ENCODE peak calls at places on chromosomes 16 and 17, in nine cellular contexts. T is chondrocyte, G is fibroblast of lung, Q is upper lobe of right lung, F is progenitor cell of endocrine pancreas, R is stomach, O is endothelial cell, Z is IMR-90, D is osteoblast. W is an unnamed sample.

GRCh38 chr17:29718446-29719039 is 95.8 kb upstream of the CORO6 start:
- DNase-seq in T (no peak), G (no peak), Q (no peak), F (no peak), R (no peak), O (no peak), Z (no peak), D (no peak), W (no peak)

GRCh38 chr16:20904507-20905079 is 4.0 kb downstream of the LYRM1 start:
- DNase-seq in T (no peak), G (peak), Q (no peak), F (no peak), R (peak), O (no peak), Z (peak), D (peak), W (peak)

GRCh38 chr16:10926094-10926493 is 16.2 kb downstream of the DEXI start:
- DNase-seq in T (no peak), G (no peak), Q (no peak), F (no peak), R (no peak), O (no peak), Z (no peak), D (no peak), W (no peak)

GRCh38 chr17:44235583-44235936 is 16.1 kb upstream of the UBTF start:
- DNase-seq in T (no peak), G (peak), Q (no peak), F (no peak), R (no peak), O (no peak), Z (peak), D (peak), W (no peak)

GRCh38 chr17:48748728-48749566 is 20.4 kb upstream of the HOXB13 start:
- DNase-seq in T (no peak), G (no peak), Q (no peak), F (no peak), R (no peak), O (no peak), Z (no peak), D (peak), W (no peak)

GRCh38 chr16:1076801-1077576 is 4.4 kb downstream of the SSTR5 start:
- DNase-seq in T (no peak), G (no peak), Q (no peak), F (no peak), R (no peak), O (no peak), Z (no peak), D (no peak), W (no peak)

GRCh38 chr17:62937636-62938035 is 28.4 kb upstream of the TANC2 start:
- DNase-seq in T (no peak), G (no peak), Q (no peak), F (no peak), R (no peak), O (no peak), Z (no peak), D (no peak), W (no peak)

GRCh38 chr17:35046740-35047283 is 16.7 kb downstream of the RFFL start:
- DNase-seq in T (no peak), G (peak), Q (no peak), F (no peak), R (no peak), O (no peak), Z (peak), D (peak), W (peak)

GRCh38 chr16:85015481-85016177 is 4.3 kb upstream of the ZDHHC7 start:
- DNase-seq in T (no peak), G (no peak), Q (no peak), F (no peak), R (no peak), O (no peak), Z (peak), D (no peak), W (no peak)

GRCh38 chr17:43200127-43200526 is 11.5 kb upstream of the TMEM106A start:
- DNase-seq in T (no peak), G (no peak), Q (no peak), F (no peak), R (no peak), O (no peak), Z (no peak), D (no peak), W (no peak)

GRCh38 chr17:50649042-50649908 is 14.6 kb downstream of the ABCC3 start:
- DNase-seq in T (no peak), G (no peak), Q (no peak), F (no peak), R (no peak), O (no peak), Z (peak), D (no peak), W (no peak)

GRCh38 chr17:34382586-34383224 is 19.7 kb upstream of the CCL1 start:
- DNase-seq in T (no peak), G (no peak), Q (no peak), F (no peak), R (no peak), O (peak), Z (no peak), D (no peak), W (no peak)

GRCh38 chr17:49315974-49316570 is 46.0 kb downstream of the ZNF652 start:
- DNase-seq in T (no peak), G (peak), Q (no peak), F (no peak), R (no peak), O (no peak), Z (peak), D (no peak), W (no peak)

GRCh38 chr17:43366809-43367587 is 31.8 kb upstream of the ARL4D start:
- DNase-seq in T (no peak), G (peak), Q (no peak), F (no peak), R (no peak), O (no peak), Z (no peak), D (no peak), W (no peak)

GRCh38 chr17:49730078-49730786 is 22.5 kb upstream of the SLC35B1 start:
- DNase-seq in T (no peak), G (peak), Q (no peak), F (no peak), R (peak), O (no peak), Z (peak), D (peak), W (no peak)

GRCh38 chr17:2210726-2211125 is 92.9 kb downstream of the SMG6 start:
- DNase-seq in T (no peak), G (no peak), Q (no peak), F (no peak), R (no peak), O (no peak), Z (no peak), D (peak), W (no peak)

GRCh38 chr16:78161023-78161729 is 61.7 kb downstream of the WWOX start:
- DNase-seq in T (no peak), G (no peak), Q (no peak), F (no peak), R (no peak), O (no peak), Z (no peak), D (no peak), W (no peak)

GRCh38 chr16:1308036-1308976 is 1.1 kb upstream of the UBE2I start:
- DNase-seq in T (no peak), G (peak), Q (no peak), F (no peak), R (no peak), O (no peak), Z (peak), D (no peak), W (no peak)

GRCh38 chr17:246226-246625 is 64.8 kb upstream of the DOC2B start:
- DNase-seq in T (peak), G (no peak), Q (peak), F (no peak), R (no peak), O (no peak), Z (no peak), D (no peak), W (no peak)

GRCh38 chr17:8006836-8007680 is 4.6 kb downstream of the GUCY2D start:
- DNase-seq in T (no peak), G (no peak), Q (peak), F (no peak), R (no peak), O (no peak), Z (no peak), D (peak), W (no peak)

GRCh38 chr16:88478115-88478514 is 25.0 kb downstream of the ZFPM1 start:
- DNase-seq in T (no peak), G (no peak), Q (no peak), F (no peak), R (no peak), O (no peak), Z (no peak), D (no peak), W (no peak)

GRCh38 chr17:20200016-20200788 is 191.0 kb downstream of the SPECC1 start:
- DNase-seq in T (no peak), G (no peak), Q (no peak), F (no peak), R (no peak), O (no peak), Z (peak), D (no peak), W (no peak)

GRCh38 chr16:75244225-75244792 is 7.1 kb downstream of the BCAR1 start:
- DNase-seq in T (no peak), G (peak), Q (no peak), F (no peak), R (peak), O (no peak), Z (peak), D (peak), W (no peak)

GRCh38 chr16:56268799-56269198 is 77.5 kb downstream of the GNAO1 start:
- DNase-seq in T (no peak), G (no peak), Q (peak), F (no peak), R (no peak), O (no peak), Z (no peak), D (no peak), W (no peak)

GRCh38 chr17:30376621-30377452 is 1.9 kb upstream of the CPD start:
- DNase-seq in T (no peak), G (peak), Q (peak), F (no peak), R (no peak), O (no peak), Z (peak), D (peak), W (peak)

GRCh38 chr17:72122668-72123495 is 2.1 kb downstream of the SOX9 start:
- DNase-seq in T (no peak), G (peak), Q (peak), F (peak), R (peak), O (peak), Z (peak), D (peak), W (peak)

GRCh38 chr16:88691924-88692560 is 5.7 kb upstream of the SNAI3 start:
- DNase-seq in T (no peak), G (no peak), Q (peak), F (no peak), R (no peak), O (no peak), Z (no peak), D (peak), W (no peak)

GRCh38 chr16:52034830-52035229 is 512.1 kb downstream of the TOX3 start:
- DNase-seq in T (no peak), G (no peak), Q (no peak), F (no peak), R (no peak), O (no peak), Z (no peak), D (no peak), W (no peak)

GRCh38 chr17:45980855-45981254 is 18.2 kb upstream of the STH start:
- DNase-seq in T (peak), G (no peak), Q (no peak), F (no peak), R (no peak), O (no peak), Z (no peak), D (peak), W (no peak)

GRCh38 chr16:47712276-47713224 is 251.4 kb downstream of the PHKB start:
- DNase-seq in T (peak), G (peak), Q (no peak), F (no peak), R (no peak), O (no peak), Z (no peak), D (no peak), W (no peak)

GRCh38 chr17:51298508-51299371 is 38.4 kb downstream of the UTP18 start:
- DNase-seq in T (no peak), G (peak), Q (no peak), F (no peak), R (no peak), O (peak), Z (peak), D (peak), W (peak)

GRCh38 chr17:47225436-47225858 is 16.3 kb downstream of the MYL4 start:
- DNase-seq in T (no peak), G (peak), Q (no peak), F (no peak), R (peak), O (no peak), Z (peak), D (peak), W (no peak)

GRCh38 chr16:71287454-71287853 is 1.7 kb downstream of the CMTR2 start:
- DNase-seq in T (no peak), G (no peak), Q (no peak), F (no peak), R (no peak), O (no peak), Z (no peak), D (no peak), W (no peak)

GRCh38 chr16:71289732-71290062 is 495 bp upstream of the CMTR2 start:
- DNase-seq in T (no peak), G (no peak), Q (no peak), F (no peak), R (no peak), O (no peak), Z (no peak), D (no peak), W (no peak)

GRCh38 chr16:71287903-71288302 is 1.3 kb downstream of the CMTR2 start:
- DNase-seq in T (no peak), G (no peak), Q (no peak), F (no peak), R (no peak), O (no peak), Z (no peak), D (no peak), W (no peak)

GRCh38 chr16:71288570-71288889 is 672 bp downstream of the CMTR2 start:
- DNase-seq in T (no peak), G (peak), Q (no peak), F (no peak), R (no peak), O (no peak), Z (peak), D (peak), W (no peak)

GRCh38 chr16:71288890-71289731 is at the start of gene CMTR2:
- DNase-seq in T (peak), G (peak), Q (peak), F (peak), R (peak), O (peak), Z (peak), D (peak), W (peak)
- TF ChIP-seq CTCF in T (peak), G (no peak), Q (no peak), F (no peak), R (peak), O (no peak), Z (no peak), D (no peak), W (no peak)

GRCh38 chr16:80913397-80913796 is 93.3 kb downstream of the CMC2 start:
- DNase-seq in T (no peak), G (no peak), Q (no peak), F (no peak), R (no peak), O (no peak), Z (no peak), D (no peak), W (no peak)

GRCh38 chr16:80915079-80915450 is 91.6 kb downstream of the CMC2 start:
- DNase-seq in T (no peak), G (no peak), Q (no peak), F (no peak), R (no peak), O (no peak), Z (no peak), D (no peak), W (no peak)

GRCh38 chr16:80914379-80915078 is 92.2 kb downstream of the CMC2 start:
- DNase-seq in T (no peak), G (no peak), Q (no peak), F (no peak), R (no peak), O (no peak), Z (no peak), D (no peak), W (no peak)

GRCh38 chr16:80910434-80910833 is 96.3 kb downstream of the CMC2 start:
- DNase-seq in T (no peak), G (no peak), Q (no peak), F (no peak), R (no peak), O (no peak), Z (no peak), D (no peak), W (no peak)

GRCh38 chr16:80912651-80913050 is 94.0 kb downstream of the CMC2 start:
- DNase-seq in T (no peak), G (no peak), Q (no peak), F (no peak), R (no peak), O (no peak), Z (no peak), D (no peak), W (no peak)
- TF ChIP-seq CTCF in T (no peak), G (no peak), Q (no peak), F (no peak), R (no peak), O (no peak), Z (no peak), D (no peak), W (no peak)

GRCh38 chr16:3182608-3183444 is 5.2 kb upstream of the OR1F1 start:
- DNase-seq in T (peak), G (peak), Q (no peak), F (no peak), R (peak), O (peak), Z (peak), D (peak), W (peak)
- TF ChIP-seq CTCF in T (peak), G (no peak), Q (peak), F (no peak), R (no peak), O (no peak), Z (peak), D (peak), W (no peak)

GRCh38 chr17:79353548-79353947 is 257.3 kb downstream of the RBFOX3 start:
- DNase-seq in T (peak), G (no peak), Q (no peak), F (no peak), R (no peak), O (no peak), Z (no peak), D (no peak), W (no peak)

GRCh38 chr17:79349506-79350400 is 261.1 kb downstream of the RBFOX3 start:
- DNase-seq in T (no peak), G (no peak), Q (no peak), F (no peak), R (no peak), O (no peak), Z (no peak), D (peak), W (no peak)

GRCh38 chr17:79353016-79353415 is 257.8 kb downstream of the RBFOX3 start:
- DNase-seq in T (peak), G (no peak), Q (no peak), F (no peak), R (no peak), O (no peak), Z (no peak), D (no peak), W (no peak)

GRCh38 chr17:79354173-79354820 is 256.6 kb downstream of the RBFOX3 start:
- DNase-seq in T (peak), G (no peak), Q (no peak), F (no peak), R (no peak), O (no peak), Z (no peak), D (no peak), W (no peak)

DNA sequence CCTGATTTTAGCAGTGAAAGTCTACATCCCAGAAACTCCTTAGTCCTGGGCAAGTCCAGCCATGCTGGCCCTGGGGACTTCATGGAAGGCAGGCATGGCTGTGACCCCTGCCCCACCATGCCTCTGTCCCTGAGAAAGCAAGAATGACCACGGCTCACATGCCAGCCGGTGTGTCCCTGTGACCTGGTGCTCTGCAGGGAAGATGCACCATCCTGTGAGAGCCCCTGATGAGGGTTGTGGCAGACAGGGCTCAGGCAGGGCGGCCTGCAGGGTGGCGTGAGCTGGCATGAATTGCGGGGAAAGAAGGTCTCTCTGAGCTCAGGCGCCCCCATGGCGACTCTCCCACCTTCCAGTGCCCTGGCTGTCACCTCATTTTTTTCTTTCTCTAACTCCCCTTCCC is 260.3 kb downstream of the RBFOX3 start:
- DNase-seq in T (peak), G (no peak), Q (no peak), F (no peak), R (no peak), O (no peak), Z (no peak), D (no peak), W (no peak)
- TF ChIP-seq CTCF in T (no peak), G (no peak), Q (no peak), F (no peak), R (no peak), O (no peak), Z (no peak), D (no peak), W (no peak)

GRCh38 chr17:74454197-74455024 is 12.0 kb upstream of the CD300A start:
- DNase-seq in T (no peak), G (peak), Q (peak), F (no peak), R (no peak), O (no peak), Z (peak), D (peak), W (peak)
- TF ChIP-seq CTCF in T (peak), G (no peak), Q (peak), F (peak), R (peak), O (peak), Z (no peak), D (no peak), W (no peak)

DNA sequence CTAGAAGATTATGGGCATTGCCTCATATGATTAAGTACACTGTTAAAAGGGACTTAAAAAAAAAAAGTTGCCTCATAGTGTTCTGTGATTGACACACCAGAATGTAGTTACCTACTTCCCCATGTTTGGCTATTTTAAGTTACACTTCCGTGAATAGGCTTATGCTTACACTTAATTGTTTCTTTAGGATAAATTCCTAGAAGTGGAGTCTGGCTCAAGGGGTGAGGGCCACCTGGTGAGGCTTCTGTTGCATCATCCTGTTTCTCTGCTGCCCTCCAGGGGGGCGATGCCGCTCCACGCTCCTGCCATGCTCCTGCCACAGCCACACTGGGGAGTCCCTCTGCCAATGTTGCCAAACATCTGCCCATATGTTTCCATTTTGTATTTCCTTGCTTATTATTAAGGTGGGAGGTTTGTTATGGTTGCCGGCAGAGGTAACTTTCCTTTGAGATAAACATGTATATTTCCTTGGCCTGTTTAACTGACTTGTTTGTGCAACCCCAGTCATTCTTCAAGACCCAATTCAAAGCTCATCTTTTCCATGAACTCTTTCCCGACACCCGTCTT is 73.1 kb downstream of the KSR1 start:
- DNase-seq in T (peak), G (peak), Q (peak), F (no peak), R (no peak), O (no peak), Z (peak), D (no peak), W (no peak)
- TF ChIP-seq CTCF in T (peak), G (no peak), Q (no peak), F (no peak), R (no peak), O (no peak), Z (peak), D (no peak), W (no peak)

DNA sequence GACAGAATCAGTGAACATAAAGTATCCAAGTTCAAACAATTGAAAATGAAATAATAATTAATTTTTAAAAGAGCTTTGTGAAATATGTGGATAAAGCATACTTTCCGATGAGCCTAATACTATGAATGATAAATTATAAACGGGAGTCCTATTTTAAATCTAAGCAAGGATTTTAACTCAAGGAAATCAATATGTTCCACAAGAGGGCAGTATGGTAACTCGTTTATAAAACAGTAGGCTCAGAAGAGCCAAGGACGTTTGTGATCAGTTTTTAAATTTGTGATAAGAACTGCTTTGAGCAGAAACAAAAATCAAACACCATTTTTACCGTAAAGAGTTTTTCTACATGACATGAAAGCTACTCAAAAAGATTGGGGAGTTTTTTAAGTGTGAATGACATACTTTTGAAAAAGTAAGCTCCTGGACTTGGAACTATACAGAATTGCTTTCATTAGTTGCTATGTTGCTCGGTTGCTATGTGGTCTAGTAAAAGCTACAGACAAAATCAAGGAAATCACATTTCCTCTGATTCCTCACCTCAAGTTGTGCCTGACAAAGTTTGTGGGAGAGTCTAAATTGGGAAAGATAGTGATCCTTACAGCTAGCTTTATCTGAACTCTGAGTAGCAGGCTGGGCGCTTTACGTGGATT is 11.8 kb upstream of the TEKT1 start:
- DNase-seq in T (no peak), G (peak), Q (no peak), F (no peak), R (no peak), O (no peak), Z (peak), D (no peak), W (peak)
- TF ChIP-seq CTCF in T (peak), G (peak), Q (peak), F (peak), R (peak), O (peak), Z (peak), D (peak), W (peak)